ENCODE peak calls at places on chromosome 6, in eight cellular contexts. N, V, F, O, D, P, U and G are unnamed samples.
A peak's percentile ranks its signal among the peaks of the same experiment; 100 is the strongest.

GRCh38 chr6:155693573-155694428 is 238.2 kb upstream of the NOX3 start:
- DNase-seq in N (no peak), V (no peak), F (peak; percentile 74), O (no peak), D (no peak), P (no peak), U (no peak), G (no peak)

GRCh38 chr6:130788954-130789353 is 38.3 kb upstream of the SMLR1 start:
- DNase-seq in N (no peak), V (no peak), F (no peak), O (no peak), D (no peak), P (no peak), U (peak; percentile 44), G (no peak)

GRCh38 chr6:26031151-26031594 is 56.1 kb upstream of the HFE start:
- DNase-seq in N (no peak), V (peak; percentile 41), F (no peak), O (peak; percentile 70), D (no peak), P (no peak), U (no peak), G (no peak)

GRCh38 chr6:16985484-16986284 is 116.2 kb upstream of the STMND1 start:
- DNase-seq in N (no peak), V (peak; percentile 39), F (no peak), O (no peak), D (no peak), P (peak; percentile 79), U (no peak), G (peak; percentile 93)

GRCh38 chr6:122033564-122034181 is 365.8 kb upstream of the HSF2 start:
- DNase-seq in N (peak; percentile 49), V (peak; percentile 81), F (peak; percentile 5), O (peak; percentile 59), D (no peak), P (peak; percentile 76), U (peak; percentile 55), G (peak; percentile 62)

GRCh38 chr6:136077834-136078576 is 172.1 kb downstream of the MTFR2 start:
- DNase-seq in N (no peak), V (peak; percentile 94), F (no peak), O (no peak), D (no peak), P (peak; percentile 42), U (no peak), G (peak; percentile 98)

GRCh38 chr6:71298459-71298858 is 9.8 kb downstream of the OGFRL1 start:
- DNase-seq in N (no peak), V (no peak), F (no peak), O (no peak), D (no peak), P (no peak), U (no peak), G (no peak)

GRCh38 chr6:28081486-28081751 is 1.1 kb downstream of the ZNF165 start:
- DNase-seq in N (no peak), V (no peak), F (no peak), O (no peak), D (peak; percentile 22), P (no peak), U (no peak), G (no peak)

GRCh38 chr6:116444092-116444491 is 17.1 kb upstream of the CALHM6 start:
- DNase-seq in N (peak; percentile 7), V (peak; percentile 70), F (no peak), O (peak; percentile 40), D (no peak), P (peak; percentile 59), U (peak; percentile 21), G (peak; percentile 29)

GRCh38 chr6:129849456-129849855 is 11.7 kb downstream of the TMEM244 start:
- DNase-seq in N (peak; percentile 60), V (peak; percentile 96), F (no peak), O (no peak), D (no peak), P (peak; percentile 96), U (no peak), G (peak; percentile 70)

GRCh38 chr6:56407883-56408282 is 160.5 kb upstream of the COL21A1 start:
- DNase-seq in N (no peak), V (no peak), F (no peak), O (no peak), D (no peak), P (no peak), U (no peak), G (no peak)

GRCh38 chr6:36594816-36595167 is 630 bp downstream of the SRSF3 start:
- DNase-seq in N (no peak), V (peak; percentile 35), F (no peak), O (no peak), D (no peak), P (no peak), U (no peak), G (no peak)

GRCh38 chr6:36592221-36592655 is 1.9 kb upstream of the SRSF3 start:
- DNase-seq in N (no peak), V (no peak), F (no peak), O (peak; percentile 95), D (no peak), P (no peak), U (no peak), G (no peak)

GRCh38 chr6:36596359-36596758 is 2.2 kb downstream of the SRSF3 start:
- DNase-seq in N (no peak), V (no peak), F (no peak), O (no peak), D (no peak), P (no peak), U (no peak), G (no peak)

GRCh38 chr6:36595168-36595818 is 1.1 kb downstream of the SRSF3 start:
- DNase-seq in N (no peak), V (peak; percentile 74), F (peak; percentile 68), O (no peak), D (no peak), P (peak; percentile 65), U (peak; percentile 52), G (no peak)

GRCh38 chr6:36594029-36594815 is at the start of gene SRSF3:
- DNase-seq in N (peak; percentile 95), V (peak; percentile 99), F (peak; percentile 98), O (peak; percentile 97), D (peak; percentile 92), P (peak; percentile 99), U (peak; percentile 98), G (peak; percentile 98)
- TF ChIP-seq CTCF in N (peak; percentile 23), V (peak; percentile 52), F (peak; percentile 79), O (peak; percentile 32), D (no peak), P (peak; percentile 55), U (peak; percentile 82), G (peak; percentile 76)

DNA sequence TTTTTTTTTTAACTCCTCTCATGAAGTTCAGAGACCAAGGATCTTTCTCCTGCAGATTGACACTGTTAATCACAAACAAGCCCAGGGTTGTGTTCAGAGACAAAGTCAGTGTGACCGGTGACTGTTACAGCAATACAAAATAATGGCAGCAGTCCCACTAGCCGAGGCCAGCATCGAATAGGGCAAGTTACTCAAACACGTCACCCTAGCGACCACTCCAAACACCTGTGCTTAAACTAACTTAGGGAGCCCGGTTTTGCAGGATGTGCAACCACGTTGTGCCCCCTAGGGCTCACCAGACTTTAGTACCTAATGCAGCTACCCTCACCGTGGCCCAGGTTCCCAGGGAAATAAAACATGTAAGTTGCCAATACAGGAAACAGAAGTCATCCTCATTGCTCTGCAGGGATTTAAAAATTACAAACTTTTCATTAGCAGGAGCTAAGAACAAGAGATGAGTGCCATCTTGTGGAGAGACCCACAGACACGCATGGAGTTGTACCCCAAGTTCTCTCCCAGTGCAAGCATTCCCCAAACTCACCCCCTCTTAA is 38.1 kb downstream of the FAM50B start:
- DNase-seq in N (no peak), V (peak; percentile 66), F (no peak), O (no peak), D (no peak), P (peak; percentile 49), U (peak; percentile 57), G (peak; percentile 49)
- TF ChIP-seq CTCF in N (peak; percentile 39), V (peak; percentile 54), F (peak; percentile 39), O (no peak), D (no peak), P (peak; percentile 58), U (peak; percentile 79), G (peak; percentile 83)

GRCh38 chr6:35507221-35507620 is 5.5 kb downstream of the TULP1 start:
- DNase-seq in N (no peak), V (peak; percentile 37), F (no peak), O (no peak), D (no peak), P (no peak), U (no peak), G (no peak)

GRCh38 chr6:35508027-35508426 is 4.7 kb downstream of the TULP1 start:
- DNase-seq in N (no peak), V (no peak), F (no peak), O (no peak), D (no peak), P (no peak), U (no peak), G (no peak)

GRCh38 chr6:35506536-35506935 is 6.2 kb downstream of the TULP1 start:
- DNase-seq in N (no peak), V (no peak), F (no peak), O (no peak), D (no peak), P (no peak), U (no peak), G (no peak)

GRCh38 chr6:35503534-35503933 is 6.7 kb upstream of the TEAD3 start:
- DNase-seq in N (no peak), V (no peak), F (no peak), O (no peak), D (no peak), P (no peak), U (no peak), G (no peak)

DNA sequence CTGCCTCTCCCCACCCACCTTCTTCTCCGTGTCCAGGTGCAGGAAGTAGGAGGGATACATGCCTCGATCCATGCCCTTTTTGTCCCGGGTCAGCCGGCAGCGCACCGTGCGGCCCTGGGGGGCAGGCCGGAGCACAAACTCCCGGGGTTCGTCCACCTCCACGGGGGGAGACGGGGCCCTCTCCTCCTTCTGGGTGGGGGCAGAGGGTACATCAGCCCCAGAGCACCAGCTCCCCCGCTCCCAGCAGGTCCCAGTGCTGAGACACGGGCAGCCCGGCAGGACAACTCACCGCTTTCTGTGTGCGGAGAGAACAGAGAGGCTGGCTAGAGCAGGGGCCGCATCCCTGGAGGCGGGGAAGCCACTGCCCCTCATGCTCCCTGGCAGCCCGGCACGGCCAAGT is 6.7 kb downstream of the TULP1 start:
- DNase-seq in N (no peak), V (no peak), F (no peak), O (no peak), D (no peak), P (no peak), U (no peak), G (no peak)
- TF ChIP-seq CTCF in N (no peak), V (no peak), F (no peak), O (no peak), D (no peak), P (no peak), U (no peak), G (no peak)

GRCh38 chr6:141744194-141744925 is 388.4 kb upstream of the GJE1 start:
- DNase-seq in N (no peak), V (no peak), F (no peak), O (peak; percentile 55), D (no peak), P (no peak), U (no peak), G (no peak)

DNA sequence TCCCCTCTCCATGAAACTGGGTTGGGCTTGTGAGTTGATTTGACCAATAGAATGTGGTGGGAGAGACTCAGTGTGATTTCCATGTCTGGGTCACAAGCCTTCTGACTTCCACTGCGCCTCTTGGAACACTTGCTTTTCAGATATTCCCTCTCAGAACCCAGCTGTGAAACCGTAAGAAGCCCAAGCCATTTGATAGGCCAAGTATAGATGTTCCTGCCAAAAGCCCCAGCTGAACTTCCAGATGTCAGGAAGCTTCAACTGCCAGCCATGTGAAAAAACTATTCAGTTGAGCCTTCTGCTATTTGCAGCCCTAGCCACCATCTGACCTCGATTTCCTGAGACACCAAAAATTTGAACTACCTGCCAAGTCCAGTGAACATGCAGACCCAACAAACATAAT is 387.8 kb upstream of the GJE1 start:
- DNase-seq in N (no peak), V (no peak), F (no peak), O (no peak), D (no peak), P (no peak), U (no peak), G (no peak)
- TF ChIP-seq CTCF in N (no peak), V (no peak), F (no peak), O (no peak), D (no peak), P (no peak), U (no peak), G (no peak)